ENCODE peak calls at places on chromosomes 2 and 18, in ten cellular contexts. X, Z, I, P, G, B, L, A, E and Q are unnamed samples.

GRCh38 chr2:132955871-132956615 is 286.0 kb upstream of the LYPD1 start:
- DNase-seq in X (no peak), Z (no peak), I (no peak), P (no peak), G (no peak), B (no peak), L (no peak), A (no peak), E (no peak), Q (no peak)

GRCh38 chr2:63712748-63713147 is 124.0 kb downstream of the MDH1 start:
- DNase-seq in X (no peak), Z (peak), I (no peak), P (no peak), G (no peak), B (no peak), L (no peak), A (no peak), E (no peak), Q (no peak)

GRCh38 chr2:227472265-227473018 is 486 bp downstream of the AGFG1 start:
- DNase-seq in X (peak), Z (no peak), I (no peak), P (peak), G (peak), B (peak), L (peak), A (peak), E (peak), Q (peak)

GRCh38 chr2:86297382-86298147 is 39.9 kb downstream of the REEP1 start:
- DNase-seq in X (no peak), Z (no peak), I (no peak), P (no peak), G (no peak), B (no peak), L (no peak), A (no peak), E (no peak), Q (no peak)

GRCh38 chr2:37797081-37797480 is 125.6 kb upstream of the CDC42EP3 start:
- DNase-seq in X (no peak), Z (peak), I (no peak), P (no peak), G (no peak), B (no peak), L (no peak), A (no peak), E (no peak), Q (no peak)

GRCh38 chr2:31136732-31137131 is 1.5 kb downstream of the GALNT14 start:
- DNase-seq in X (no peak), Z (no peak), I (no peak), P (no peak), G (no peak), B (no peak), L (no peak), A (no peak), E (no peak), Q (no peak)

GRCh38 chr18:79962311-79962710 is 2.1 kb upstream of the HSBP1L1 start:
- DNase-seq in X (no peak), Z (peak), I (no peak), P (no peak), G (no peak), B (no peak), L (no peak), A (peak), E (no peak), Q (peak)

GRCh38 chr2:165886487-165887146 is 67.0 kb downstream of the TTC21B start:
- DNase-seq in X (no peak), Z (no peak), I (no peak), P (no peak), G (no peak), B (no peak), L (no peak), A (no peak), E (no peak), Q (no peak)

GRCh38 chr2:84908948-84909713 is 3.7 kb downstream of the TMSB10 start:
- DNase-seq in X (no peak), Z (no peak), I (no peak), P (no peak), G (no peak), B (no peak), L (no peak), A (no peak), E (no peak), Q (no peak)

GRCh38 chr18:74459877-74460276 is 2.8 kb upstream of the DIPK1C start:
- DNase-seq in X (peak), Z (no peak), I (peak), P (no peak), G (peak), B (no peak), L (no peak), A (no peak), E (no peak), Q (no peak)

GRCh38 chr2:25981596-25982272 is 563 bp downstream of the KIF3C start:
- DNase-seq in X (no peak), Z (no peak), I (no peak), P (no peak), G (no peak), B (no peak), L (no peak), A (peak), E (no peak), Q (no peak)

GRCh38 chr18:79404567-79404910 is 8.8 kb downstream of the NFATC1 start:
- DNase-seq in X (no peak), Z (no peak), I (no peak), P (no peak), G (no peak), B (no peak), L (no peak), A (peak), E (no peak), Q (peak)

GRCh38 chr2:174902491-174903242 is 102.5 kb downstream of the CHN1 start:
- DNase-seq in X (no peak), Z (no peak), I (no peak), P (no peak), G (no peak), B (no peak), L (no peak), A (no peak), E (no peak), Q (no peak)

GRCh38 chr2:145170787-145171186 is 650.9 kb upstream of the ZEB2 start:
- DNase-seq in X (no peak), Z (peak), I (no peak), P (no peak), G (no peak), B (no peak), L (no peak), A (no peak), E (no peak), Q (no peak)

DNA sequence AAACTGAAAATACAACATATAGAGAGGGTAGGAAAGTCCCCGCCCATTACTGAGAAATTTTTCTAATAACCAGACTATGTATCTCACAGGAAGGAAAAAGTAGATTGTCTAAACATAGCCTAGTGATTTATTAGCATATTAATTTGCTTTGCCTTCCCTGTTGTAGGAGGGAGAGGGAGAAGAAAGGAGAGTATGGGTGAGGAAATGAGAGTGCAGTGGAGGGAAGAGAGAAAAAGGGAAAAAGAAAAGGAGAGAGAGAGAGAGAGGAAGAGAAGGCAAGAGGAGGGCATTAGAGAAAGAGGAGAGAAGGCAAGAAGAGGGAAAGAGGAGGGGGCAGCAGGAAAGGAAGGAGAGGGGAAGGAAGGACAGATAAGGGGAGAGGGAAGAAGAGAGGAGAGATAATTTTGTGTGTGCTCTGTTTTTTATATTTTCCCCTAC is 3.6 kb upstream of the KYNU start:
- DNase-seq in X (no peak), Z (peak), I (no peak), P (no peak), G (no peak), B (no peak), L (no peak), A (no peak), E (no peak), Q (no peak)
- H3K4me3 ChIP-seq in X (no peak), Z (no peak), I (no peak), P (no peak), G (peak), B (no peak), L (no peak), A (no peak), E (no peak), Q (no peak)

GRCh38 chr2:43193652-43193995 is 32.8 kb downstream of the ZFP36L2 start:
- DNase-seq in X (no peak), Z (no peak), I (no peak), P (no peak), G (no peak), B (no peak), L (no peak), A (no peak), E (no peak), Q (no peak)

GRCh38 chr2:43193996-43194869 is 32.2 kb downstream of the ZFP36L2 start:
- DNase-seq in X (no peak), Z (no peak), I (no peak), P (peak), G (peak), B (no peak), L (no peak), A (no peak), E (peak), Q (peak)

GRCh38 chr2:43192939-43193651 is 33.3 kb downstream of the ZFP36L2 start:
- DNase-seq in X (no peak), Z (no peak), I (no peak), P (no peak), G (no peak), B (no peak), L (no peak), A (no peak), E (no peak), Q (peak)

GRCh38 chr2:43190305-43191052 is 35.9 kb downstream of the ZFP36L2 start:
- DNase-seq in X (no peak), Z (no peak), I (no peak), P (no peak), G (no peak), B (no peak), L (no peak), A (no peak), E (no peak), Q (no peak)

DNA sequence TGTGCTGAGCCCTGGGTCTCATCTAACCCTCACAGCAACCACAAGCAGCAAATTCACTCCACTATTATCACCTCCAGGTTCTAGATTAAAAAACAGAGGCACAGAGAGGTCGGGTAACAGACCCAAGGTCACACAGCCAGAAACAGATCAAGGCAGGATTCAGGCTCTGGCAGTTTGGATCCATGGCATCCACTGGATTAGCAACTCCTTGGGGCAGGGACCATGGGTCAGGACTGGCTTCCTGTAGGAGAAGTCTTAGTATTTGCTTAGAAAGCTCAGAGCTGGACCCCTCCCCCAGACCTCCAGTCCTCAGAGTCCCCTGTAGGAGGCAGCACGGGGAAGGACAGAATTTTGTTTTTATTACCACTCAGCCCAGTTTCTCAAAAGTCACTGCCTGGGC is 34.4 kb downstream of the ZFP36L2 start:
- DNase-seq in X (no peak), Z (no peak), I (no peak), P (no peak), G (no peak), B (no peak), L (no peak), A (no peak), E (no peak), Q (no peak)
- TF ChIP-seq CTCF in X (no peak), Z (no peak), I (no peak), P (no peak), G (no peak), B (no peak), L (no peak), A (no peak), E (no peak), Q (no peak)

GRCh38 chr2:241273552-241273988 is 41.9 kb downstream of the HDLBP start:
- DNase-seq in X (no peak), Z (no peak), I (no peak), P (no peak), G (no peak), B (no peak), L (no peak), A (no peak), E (peak), Q (no peak)

GRCh38 chr2:241271641-241272297 is 43.7 kb downstream of the HDLBP start:
- DNase-seq in X (peak), Z (peak), I (peak), P (peak), G (peak), B (peak), L (peak), A (peak), E (peak), Q (peak)

GRCh38 chr2:241274127-241274526 is 41.3 kb downstream of the HDLBP start:
- DNase-seq in X (no peak), Z (no peak), I (no peak), P (peak), G (no peak), B (no peak), L (no peak), A (no peak), E (peak), Q (no peak)

GRCh38 chr2:241272298-241272721 is 43.2 kb downstream of the HDLBP start:
- DNase-seq in X (peak), Z (no peak), I (no peak), P (peak), G (no peak), B (peak), L (no peak), A (peak), E (peak), Q (peak)

DNA sequence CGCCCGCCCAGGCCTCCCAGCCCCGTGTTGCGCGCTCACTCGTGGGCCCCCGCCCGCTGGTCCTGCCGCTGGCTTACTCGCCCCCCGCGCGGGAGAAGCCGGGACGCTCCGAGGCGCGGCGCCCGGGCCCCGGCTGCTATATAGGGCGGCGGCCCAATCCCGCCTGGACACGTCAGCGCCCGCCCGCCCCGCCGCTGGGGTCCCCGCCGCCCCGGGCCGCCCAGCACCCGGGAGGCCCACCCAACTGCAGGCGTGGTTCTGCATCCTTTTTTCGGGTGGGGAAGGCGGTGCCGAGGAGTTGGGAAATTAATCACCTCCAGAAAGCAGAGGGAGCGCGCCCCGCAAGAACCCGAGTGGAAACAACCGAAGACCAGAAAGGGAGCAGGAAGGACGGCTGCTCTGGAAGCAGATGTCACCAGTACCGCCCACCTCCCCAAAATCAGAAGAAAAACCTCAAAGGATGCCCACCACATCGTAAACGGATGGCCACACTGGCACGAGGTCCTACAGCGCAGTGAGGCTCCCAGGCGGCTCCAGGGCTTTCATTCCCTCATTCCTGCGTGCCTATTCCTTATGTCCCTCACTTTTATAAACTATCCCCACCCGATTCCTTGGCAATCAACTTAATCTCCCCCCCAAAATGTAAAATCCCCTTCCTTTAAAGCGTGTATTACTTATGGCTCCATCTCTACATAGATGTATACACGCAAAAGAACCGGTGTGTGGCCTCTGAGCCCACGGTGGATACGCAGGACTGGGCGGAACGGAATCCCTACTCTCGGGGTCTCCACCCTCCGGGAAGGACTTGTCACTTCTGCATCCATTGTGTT is 42.5 kb downstream of the HDLBP start:
- DNase-seq in X (peak), Z (peak), I (peak), P (peak), G (no peak), B (peak), L (no peak), A (peak), E (peak), Q (peak)
- TF ChIP-seq POLR2A in X (peak), Z (peak), I (peak), P (peak), G (peak), B (peak), L (no peak), A (no peak), E (no peak), Q (no peak)

DNA sequence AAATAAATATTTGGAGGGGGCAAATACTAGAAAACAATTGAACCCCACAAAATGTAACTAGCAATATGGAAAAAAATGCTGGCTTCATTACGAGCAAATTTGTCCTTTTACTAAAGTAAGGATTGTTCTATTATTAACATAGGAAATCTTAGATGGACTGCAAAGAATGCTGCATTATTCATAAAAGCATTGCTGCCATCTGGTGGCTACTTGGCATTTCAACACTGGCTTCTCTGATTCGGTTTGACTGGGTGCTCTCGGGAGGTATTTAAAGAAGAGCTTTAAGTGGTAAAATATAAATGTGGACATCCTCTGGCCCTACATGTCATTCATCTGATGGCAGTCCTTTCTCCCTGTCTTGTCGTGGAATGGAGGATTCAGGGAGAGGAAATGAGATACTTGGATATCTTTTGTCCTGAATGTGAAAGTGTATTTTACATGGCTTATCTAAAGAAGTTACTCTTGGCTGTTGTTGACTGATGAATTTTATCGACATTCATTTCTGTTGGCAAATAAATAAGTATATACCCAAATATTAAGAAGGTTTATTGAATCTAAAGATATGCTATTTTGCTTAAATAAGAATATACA is 130.2 kb downstream of the ARHGAP15 start:
- DNase-seq in X (peak), Z (peak), I (peak), P (peak), G (peak), B (peak), L (no peak), A (peak), E (peak), Q (no peak)
- H3K4me3 ChIP-seq in X (peak), Z (peak), I (no peak), P (no peak), G (no peak), B (no peak), L (no peak), A (no peak), E (no peak), Q (no peak)